ENCODE peak calls at places on chromosomes 13 and 19, in seven cellular contexts. O is AG04449; P is cardiac fibroblast; W is activated CD8-positive, alpha-beta T cell treated with anti-CD3 and anti-CD28 coated beads for 36 hours; T is epithelial cell of esophagus; X is WTC11; G is neural crest cell. V is an unnamed sample.

GRCh38 chr13:52686381-52686780 is 33.7 kb downstream of the SUGT1 start:
- DNase-seq in O (no peak), P (no peak), W (no peak), T (no peak), X (no peak), G (no peak), V (no peak)

GRCh38 chr13:102316732-102317131 is 85.1 kb downstream of the FGF14 start:
- DNase-seq in O (no peak), P (no peak), W (no peak), T (no peak), X (no peak), G (no peak), V (no peak)

GRCh38 chr19:3516675-3517207 is 10.6 kb downstream of the FZR1 start:
- DNase-seq in O (no peak), P (no peak), W (peak; percentile 72), T (peak; percentile 51), X (no peak), G (no peak), V (no peak)

GRCh38 chr19:47343194-47343802 is 5.8 kb upstream of the DHX34 start:
- DNase-seq in O (no peak), P (no peak), W (no peak), T (no peak), X (no peak), G (no peak), V (no peak)

GRCh38 chr13:79128158-79128557 is 277.9 kb downstream of the RBM26 start:
- DNase-seq in O (no peak), P (peak; percentile 67), W (no peak), T (peak; percentile 85), X (no peak), G (no peak), V (no peak)

GRCh38 chr19:5823579-5824281 is 15.8 kb downstream of the FUT6 start:
- DNase-seq in O (no peak), P (no peak), W (no peak), T (peak; percentile 34), X (peak; percentile 65), G (peak; percentile 36), V (no peak)

GRCh38 chr13:44088911-44089851 is 209.5 kb downstream of the LACC1 start:
- DNase-seq in O (no peak), P (no peak), W (peak; percentile 60), T (no peak), X (no peak), G (no peak), V (no peak)

GRCh38 chr13:93535256-93535655 is 308.6 kb downstream of the GPC6 start:
- DNase-seq in O (peak; percentile 31), P (peak; percentile 41), W (no peak), T (peak; percentile 67), X (no peak), G (no peak), V (no peak)

GRCh38 chr13:74132152-74132767 is 1.9 kb downstream of the KLF12 start:
- DNase-seq in O (no peak), P (peak; percentile 49), W (peak; percentile 74), T (peak; percentile 39), X (no peak), G (no peak), V (no peak)

GRCh38 chr19:39827216-39827615 is 6.7 kb downstream of the DYRK1B start:
- DNase-seq in O (no peak), P (no peak), W (no peak), T (no peak), X (no peak), G (no peak), V (no peak)

GRCh38 chr13:30708541-30708940 is 26.8 kb upstream of the ALOX5AP start:
- DNase-seq in O (no peak), P (peak; percentile 80), W (no peak), T (peak; percentile 39), X (no peak), G (no peak), V (no peak)

GRCh38 chr19:31270897-31271568 is 78.2 kb downstream of the TSHZ3 start:
- DNase-seq in O (no peak), P (peak; percentile 77), W (no peak), T (no peak), X (no peak), G (no peak), V (peak; percentile 35)

GRCh38 chr13:88979465-88980180 is 1308.5 kb downstream of the SLITRK5 start:
- DNase-seq in O (no peak), P (peak; percentile 29), W (no peak), T (peak; percentile 63), X (no peak), G (no peak), V (no peak)

GRCh38 chr19:38291855-38292254 is 12.2 kb upstream of the C19orf33 start:
- DNase-seq in O (no peak), P (no peak), W (no peak), T (no peak), X (no peak), G (no peak), V (no peak)

GRCh38 chr13:27789153-27789494 is 3.2 kb upstream of the GSX1 start:
- DNase-seq in O (no peak), P (no peak), W (peak; percentile 41), T (no peak), X (no peak), G (no peak), V (no peak)

GRCh38 chr13:27969866-27970229 is 733 bp upstream of the CDX2 start:
- DNase-seq in O (no peak), P (no peak), W (no peak), T (no peak), X (no peak), G (no peak), V (no peak)

GRCh38 chr13:20101467-20102316 is 59.2 kb downstream of the GJA3 start:
- DNase-seq in O (no peak), P (no peak), W (no peak), T (peak; percentile 20), X (no peak), G (no peak), V (no peak)

GRCh38 chr13:38957794-38958592 is 32.6 kb downstream of the STOML3 start:
- DNase-seq in O (no peak), P (no peak), W (no peak), T (no peak), X (no peak), G (no peak), V (no peak)

GRCh38 chr19:17751103-17751911 is at the start of gene FCHO1:
- DNase-seq in O (no peak), P (no peak), W (peak; percentile 95), T (no peak), X (no peak), G (no peak), V (no peak)

GRCh38 chr13:110817143-110817542 is 97.7 kb downstream of the ANKRD10 start:
- DNase-seq in O (no peak), P (no peak), W (no peak), T (no peak), X (no peak), G (no peak), V (no peak)

GRCh38 chr13:22091971-22092300 is 421.1 kb downstream of the FGF9 start:
- DNase-seq in O (no peak), P (no peak), W (no peak), T (no peak), X (no peak), G (no peak), V (no peak)

GRCh38 chr19:46192990-46193650 is 36.4 kb upstream of the IGFL1 start:
- DNase-seq in O (no peak), P (peak; percentile 48), W (no peak), T (peak; percentile 92), X (no peak), G (no peak), V (no peak)

GRCh38 chr13:35157143-35157755 is 215.2 kb downstream of the NBEA start:
- DNase-seq in O (no peak), P (peak; percentile 74), W (peak; percentile 40), T (peak; percentile 65), X (peak; percentile 21), G (peak; percentile 39), V (peak; percentile 26)

GRCh38 chr19:46376241-46377153 is 29.6 kb downstream of the PPP5C start:
- DNase-seq in O (no peak), P (no peak), W (no peak), T (no peak), X (no peak), G (no peak), V (no peak)

GRCh38 chr19:58569191-58569942 is 3.8 kb downstream of the MZF1 start:
- DNase-seq in O (no peak), P (no peak), W (no peak), T (no peak), X (peak; percentile 5), G (no peak), V (no peak)

GRCh38 chr13:37869506-37869755 is 141 bp downstream of the TRPC4 start:
- DNase-seq in O (no peak), P (no peak), W (no peak), T (no peak), X (no peak), G (no peak), V (no peak)

GRCh38 chr19:20162821-20163220 is 4.2 kb upstream of the ZNF486 start:
- DNase-seq in O (no peak), P (no peak), W (peak; percentile 37), T (no peak), X (no peak), G (no peak), V (no peak)

GRCh38 chr19:4077800-4078683 is 11.3 kb upstream of the ZBTB7A start:
- DNase-seq in O (no peak), P (peak; percentile 54), W (peak; percentile 77), T (no peak), X (peak; percentile 62), G (no peak), V (peak; percentile 65)

GRCh38 chr19:13574933-13575332 is 68.7 kb upstream of the CACNA1A start:
- DNase-seq in O (no peak), P (no peak), W (no peak), T (no peak), X (peak; percentile 47), G (peak; percentile 11), V (peak; percentile 24)
- TF ChIP-seq CTCF in O (peak; percentile 54), P (peak; percentile 45), W (no peak), T (no peak), X (no peak), G (no peak), V (peak; percentile 35)

GRCh38 chr13:33487575-33488243 is 202.2 kb upstream of the STARD13 start:
- DNase-seq in O (no peak), P (peak; percentile 68), W (no peak), T (peak; percentile 56), X (no peak), G (no peak), V (no peak)
- TF ChIP-seq CTCF in O (peak; percentile 27), P (peak; percentile 78), W (peak; percentile 10), T (peak; percentile 47), X (no peak), G (no peak), V (no peak)

GRCh38 chr13:47723898-47724297 is 277.2 kb downstream of the SUCLA2 start:
- DNase-seq in O (no peak), P (no peak), W (no peak), T (no peak), X (no peak), G (no peak), V (no peak)
- TF ChIP-seq CTCF in O (no peak), P (no peak), W (no peak), T (no peak), X (no peak), G (no peak), V (no peak)

GRCh38 chr19:14073232-14073924 is 792 bp downstream of the MISP3 start:
- DNase-seq in O (no peak), P (peak; percentile 79), W (peak; percentile 81), T (peak; percentile 87), X (peak; percentile 71), G (peak; percentile 73), V (peak; percentile 88)
- TF ChIP-seq CTCF in O (peak; percentile 29), P (peak; percentile 1), W (peak; percentile 61), T (no peak), X (peak; percentile 26), G (peak; percentile 66), V (no peak)

GRCh38 chr13:99948411-99948810 is 23.2 kb downstream of the ZIC5 start:
- DNase-seq in O (no peak), P (no peak), W (no peak), T (no peak), X (no peak), G (no peak), V (no peak)
- TF ChIP-seq CTCF in O (no peak), P (no peak), W (no peak), T (no peak), X (no peak), G (no peak), V (no peak)